ENCODE peak calls at places on chromosomes 6 and 20, in four cellular contexts. I is mammary epithelial cell, M is HCT116, R is MM.1S. U is an unnamed sample.

GRCh38 chr20:64247970-64248841 is 7.3 kb upstream of the PCMTD2 start:
- DNase-seq in R (no peak), M (no peak), I (no peak), U (no peak)

GRCh38 chr6:149723771-149724417 is 6.0 kb upstream of the LATS1 start:
- DNase-seq in R (no peak), I (peak; percentile 74), M (peak; percentile 60), U (no peak)

GRCh38 chr20:38268115-38268514 is 7.6 kb upstream of the KIAA1755 start:
- DNase-seq in I (no peak), M (no peak), R (peak; percentile 7), U (no peak)

GRCh38 chr6:70813885-70814284 is 143.0 kb downstream of the B3GAT2 start:
- DNase-seq in I (no peak), M (no peak), R (no peak), U (no peak)

GRCh38 chr6:109508166-109508860 is 25.3 kb upstream of the ZBTB24 start:
- DNase-seq in R (no peak), M (no peak), I (no peak), U (no peak)

GRCh38 chr20:58349586-58349985 is 39.4 kb upstream of the VAPB start:
- DNase-seq in M (no peak), R (no peak), I (peak; percentile 71), U (no peak)

GRCh38 chr6:41200296-41200900 is 551 bp downstream of the TREML2 start:
- DNase-seq in R (peak; percentile 62), M (no peak), I (peak; percentile 24), U (no peak)

GRCh38 chr6:117552618-117553017 is 49.7 kb downstream of the GOPC start:
- DNase-seq in M (no peak), R (no peak), I (no peak), U (no peak)

GRCh38 chr20:49762940-49763766 is 49.5 kb upstream of the B4GALT5 start:
- DNase-seq in I (peak; percentile 29), R (no peak), M (no peak), U (no peak)

GRCh38 chr20:64145458-64146300 is 18.6 kb upstream of the MYT1 start:
- DNase-seq in M (peak; percentile 19), R (no peak), I (no peak), U (no peak)

GRCh38 chr6:157570104-157570503 is 189.1 kb downstream of the ZDHHC14 start:
- DNase-seq in R (no peak), M (no peak), I (no peak), U (no peak)

GRCh38 chr6:41278699-41279405 is 7.6 kb downstream of the TREM1 start:
- DNase-seq in I (peak; percentile 37), M (peak; percentile 69), R (peak; percentile 77), U (no peak)

GRCh38 chr20:43446361-43446879 is 11.3 kb upstream of the SRSF6 start:
- DNase-seq in R (no peak), M (no peak), I (peak; percentile 36), U (no peak)

GRCh38 chr6:148087659-148088058 is 255.0 kb upstream of the SASH1 start:
- DNase-seq in M (no peak), I (no peak), R (no peak), U (no peak)

GRCh38 chr6:29629571-29629970 is 3.4 kb downstream of the GABBR1 start:
- DNase-seq in M (no peak), R (no peak), I (no peak), U (no peak)

GRCh38 chr6:169452117-169452868 is 198.6 kb upstream of the THBS2 start:
- DNase-seq in R (no peak), M (peak; percentile 45), I (peak; percentile 78), U (peak; percentile 91)

GRCh38 chr6:137282253-137282652 is 63.1 kb upstream of the IFNGR1 start:
- DNase-seq in R (no peak), M (no peak), I (no peak), U (no peak)

GRCh38 chr6:70413829-70414494 is 654 bp downstream of the FAM135A start:
- DNase-seq in I (peak; percentile 36), M (no peak), R (peak; percentile 21), U (no peak)

GRCh38 chr6:22681761-22682160 is 112.4 kb downstream of the HDGFL1 start:
- DNase-seq in I (no peak), R (no peak), M (no peak), U (no peak)

GRCh38 chr6:32393660-32394420 is 13.1 kb downstream of the BTNL2 start:
- DNase-seq in M (no peak), I (peak; percentile 33), R (no peak), U (no peak)

GRCh38 chr20:4871486-4871885 is 129.8 kb downstream of the SLC23A2 start:
- DNase-seq in I (no peak), M (no peak), R (no peak), U (no peak)

GRCh38 chr6:31035862-31036497 is 25.7 kb downstream of the MUC22 start:
- DNase-seq in R (no peak), M (no peak), I (no peak), U (no peak)

GRCh38 chr6:157710604-157711003 is 112.4 kb upstream of the SNX9 start:
- DNase-seq in R (no peak), I (no peak), M (no peak), U (no peak)

GRCh38 chr6:120173250-120173649 is 823.7 kb upstream of the MAN1A1 start:
- DNase-seq in R (no peak), I (no peak), M (no peak), U (no peak)

DNA sequence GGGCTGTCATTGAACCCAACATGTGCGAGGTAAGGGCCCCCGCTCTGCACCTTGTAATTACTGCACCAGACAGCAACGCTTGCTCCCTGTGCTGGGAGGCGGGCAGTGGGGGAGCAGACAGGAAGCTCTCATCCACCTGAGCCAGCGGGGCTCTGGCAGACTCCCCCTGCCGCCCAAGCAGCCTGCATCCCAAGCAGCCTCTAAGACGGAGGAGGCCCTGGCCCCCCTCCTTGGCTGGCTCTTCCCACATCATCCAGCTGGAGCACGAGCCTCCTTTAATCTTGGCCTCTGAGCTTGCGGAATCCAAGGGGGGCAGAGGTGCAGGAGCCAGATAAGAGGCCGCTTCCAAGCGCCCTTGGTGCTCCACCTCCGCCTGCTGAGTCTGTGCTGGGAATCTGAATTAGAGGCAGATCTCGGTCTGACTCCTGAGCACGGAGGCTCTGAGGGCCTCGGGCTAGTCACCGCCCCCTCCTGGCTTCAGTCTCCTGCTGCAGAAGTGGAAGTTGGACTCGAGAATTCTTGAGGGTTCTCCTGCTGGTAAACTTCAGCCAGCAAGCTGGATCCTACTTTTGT is 40.0 kb upstream of the CDH22 start:
- DNase-seq in I (no peak), M (no peak), R (no peak), U (no peak)
- TF ChIP-seq CTCF in I (no peak), M (no peak), R (no peak), U (peak; percentile 47)

GRCh38 chr20:25250508-25250907 is 2.6 kb downstream of the PYGB start:
- DNase-seq in R (no peak), M (no peak), I (no peak), U (no peak)
- H3K4me3 ChIP-seq in R (no peak overlapping the region), M (no peak overlapping the region), I (peak overlapping the region; percentile 97), U (no peak overlapping the region)

DNA sequence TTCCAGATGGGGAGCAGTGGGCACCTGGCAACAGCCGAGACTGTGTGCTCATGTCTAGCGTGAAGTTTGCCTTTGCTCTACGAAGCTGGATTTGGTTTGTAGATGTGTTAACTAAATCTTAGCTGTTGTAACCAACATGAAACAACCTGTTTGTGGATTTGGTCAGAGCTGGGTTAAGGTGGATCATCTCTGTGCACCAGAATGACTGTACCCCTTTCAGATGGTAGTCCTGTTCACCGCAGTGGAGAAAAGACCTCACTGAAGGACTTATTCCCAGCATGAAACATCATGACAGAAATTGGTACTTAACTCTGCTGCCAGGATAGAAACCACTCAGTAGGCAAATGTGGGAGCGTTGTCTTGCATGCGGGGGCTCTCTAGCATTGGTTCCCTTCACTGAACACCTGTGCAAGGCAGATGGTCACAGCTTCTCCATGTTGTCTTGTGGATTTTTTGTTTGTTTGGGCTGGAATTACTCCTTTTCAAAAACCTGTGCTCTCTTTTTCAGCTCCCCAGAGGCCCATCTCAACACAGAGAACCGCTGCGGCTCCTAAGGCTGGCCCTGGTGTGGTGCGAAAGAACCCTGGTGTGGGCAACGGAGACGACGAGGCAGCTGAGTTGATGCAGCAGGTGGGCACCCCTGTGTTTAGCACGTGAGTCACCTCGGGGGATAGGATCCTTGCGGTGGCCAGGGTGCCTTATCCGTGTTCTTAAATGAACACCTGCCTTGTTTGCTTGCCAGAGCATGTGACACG is 19.3 kb upstream of the EFCAB8 start:
- DNase-seq in M (no peak), I (no peak), R (no peak), U (no peak)
- H3K36me3 ChIP-seq in M (peaks cover 58% of the 10 kb centered on the region), I (peaks cover 23% of the 10 kb centered on the region), R (peaks cover 13% of the 10 kb centered on the region), U (peaks cover 26% of the 10 kb centered on the region)

GRCh38 chr6:75546401-75546800 is 52.8 kb upstream of the FILIP1 start:
- DNase-seq in R (peak; percentile 17), I (no peak), M (no peak), U (no peak)
- TF ChIP-seq CTCF in R (peak; percentile 39), I (no peak), M (peak; percentile 6), U (no peak)

DNA sequence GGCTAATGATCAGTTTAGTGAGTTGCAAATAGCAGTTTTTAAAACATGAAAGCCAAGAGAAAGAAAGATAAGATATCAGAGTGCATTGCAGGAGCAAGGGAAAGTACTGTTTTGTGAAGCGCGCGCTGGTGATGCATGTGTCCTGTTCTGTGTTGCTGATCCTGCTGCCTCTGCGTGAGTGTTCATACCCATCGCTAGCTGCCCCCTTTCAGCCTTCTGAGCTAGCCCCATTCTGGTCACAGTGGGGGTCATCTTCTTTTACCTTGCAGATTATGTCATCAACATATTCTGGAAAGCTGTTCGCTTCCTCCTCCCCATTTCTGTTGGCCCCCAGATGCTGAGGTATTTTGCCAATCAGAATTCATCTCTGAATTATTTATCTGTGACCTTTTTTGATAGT is 1.9 kb downstream of the MRAP2 start:
- DNase-seq in M (no peak), R (no peak), I (no peak), U (no peak)
- H3K4me3 ChIP-seq in M (no peak overlapping the region), R (no peak overlapping the region), I (no peak overlapping the region), U (no peak overlapping the region)

DNA sequence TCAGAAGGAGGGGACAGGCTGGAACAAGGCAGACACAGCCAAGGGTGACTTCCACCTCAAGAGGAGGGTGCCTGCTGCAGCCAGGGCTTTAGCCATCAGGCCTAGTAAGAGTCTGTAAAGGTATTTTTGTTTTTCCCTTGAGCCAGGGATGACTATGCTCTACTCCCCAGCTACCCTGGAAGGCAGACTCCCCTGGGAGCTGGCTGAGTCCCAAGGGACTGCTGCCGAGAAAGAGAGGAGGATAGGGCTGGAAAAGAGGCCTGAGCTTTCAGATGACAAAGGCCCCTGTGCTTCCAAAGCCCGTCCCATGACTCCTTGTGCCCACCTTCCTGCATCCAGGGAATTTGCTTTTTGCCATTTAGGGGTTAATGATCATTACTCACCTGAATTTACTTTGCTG is 14.0 kb upstream of the GSTA4 start:
- DNase-seq in R (no peak), I (no peak), M (no peak), U (no peak)
- H3K36me3 ChIP-seq in R (no peaks in the 10 kb centered on the region), I (peaks cover 18% of the 10 kb centered on the region), M (peaks cover 16% of the 10 kb centered on the region), U (peaks cover 29% of the 10 kb centered on the region)

DNA sequence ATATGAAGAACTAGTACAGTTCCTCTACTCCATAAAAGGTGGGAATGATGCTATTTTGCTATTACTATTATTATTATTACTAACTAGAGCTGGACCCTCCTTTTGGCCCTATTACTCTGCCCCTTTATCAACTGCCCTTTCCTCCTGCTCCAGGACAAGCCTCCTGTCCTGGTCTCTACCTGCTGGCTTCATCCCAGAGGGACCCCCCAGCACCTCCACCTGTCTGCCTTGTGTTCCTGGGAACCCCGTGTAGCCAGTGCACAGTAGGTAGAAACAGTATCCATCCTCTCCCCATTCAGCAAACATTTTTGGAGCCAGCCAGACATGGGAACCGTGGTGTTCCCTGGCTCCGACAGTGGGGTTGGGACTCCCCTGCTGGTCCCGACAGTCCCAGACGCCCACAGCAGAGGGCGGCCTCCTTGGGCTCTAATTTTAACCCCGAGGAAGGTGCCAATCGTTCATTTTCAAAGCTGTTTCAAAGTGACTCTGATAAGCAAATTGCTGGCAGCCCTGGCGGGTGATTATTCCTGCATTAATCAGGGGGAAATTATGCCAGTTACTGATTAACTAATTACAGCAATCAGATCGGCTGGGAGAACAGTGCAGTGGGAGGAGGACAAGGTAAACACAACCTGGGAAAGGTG is 44.2 kb upstream of the MDGA1 start:
- DNase-seq in M (no peak), I (no peak), R (no peak), U (no peak)
- TF ChIP-seq CTCF in M (peak; percentile 65), I (peak; percentile 41), R (no peak), U (peak; percentile 38)

U was measured in BJ.